ENCODE peak calls at places on chromosome 12, in four cellular contexts. J, M, H and C are unnamed samples.

GRCh38 chr12:124515981-124516380 is 51.4 kb downstream of the NCOR2 start:
- DNase-seq in J (no peak), H (no peak), M (no peak), C (no peak)

GRCh38 chr12:49358548-49359141 is 8.6 kb upstream of the SPATS2 start:
- DNase-seq in J (peak; percentile 62), M (peak; percentile 77), H (peak; percentile 51), C (no peak)

GRCh38 chr12:18864900-18865561 is 127.1 kb downstream of the CAPZA3 start:
- DNase-seq in H (no peak), J (no peak), M (no peak), C (no peak)

GRCh38 chr12:27588786-27589185 is 64.8 kb downstream of the PPFIBP1 start:
- DNase-seq in H (no peak), J (no peak), M (no peak), C (no peak)

GRCh38 chr12:123910057-123910456 is 62.6 kb downstream of the CCDC92 start:
- DNase-seq in M (no peak), J (no peak), H (no peak), C (no peak)

GRCh38 chr12:9367201-9367600 is 159.0 kb upstream of the PZP start:
- DNase-seq in H (no peak), J (no peak), M (no peak), C (no peak)

GRCh38 chr12:46459111-46459510 is 86.5 kb upstream of the SLC38A2 start:
- DNase-seq in H (peak; percentile 20), M (no peak), J (no peak), C (no peak)

GRCh38 chr12:42382013-42382696 is 56.2 kb downstream of the PPHLN1 start:
- DNase-seq in H (no peak), M (no peak), J (no peak), C (no peak)

GRCh38 chr12:6630696-6631095 is 5.1 kb downstream of the LPAR5 start:
- DNase-seq in J (no peak), H (no peak), M (no peak), C (no peak)